ENCODE peak calls at places on chromosomes 13 and 19, in nine cellular contexts. E is brain microvascular endothelial cell, N is OCI-LY7, Y is DMS53, S is C1 segment of cervical spinal cord, V is suprapubic skin, Z is iPS-NIHi11, H is hepatocyte, I is upper lobe of right lung. D is an unnamed sample.

GRCh38 chr19:17504030-17504429 is 7.4 kb upstream of the PGLS start:
- DNase-seq in Z (no peak), E (no peak), H (no peak), S (no peak), Y (no peak), N (peak; percentile 33), I (no peak), V (no peak), D (no peak)

GRCh38 chr19:38736036-38736412 is 8.2 kb downstream of the CAPN12 start:
- DNase-seq in S (no peak), H (peak; percentile 89), E (no peak), I (peak; percentile 84), V (no peak), N (peak; percentile 24), Y (peak; percentile 92), Z (peak; percentile 70), D (no peak)

GRCh38 chr19:290539-291521 is at the start of gene PLPP2:
- DNase-seq in I (peak; percentile 80), V (no peak), S (peak; percentile 70), Y (peak; percentile 97), Z (peak; percentile 86), H (peak; percentile 64), N (no peak), E (no peak), D (no peak)

GRCh38 chr13:49026851-49027250 is 51.1 kb downstream of the FNDC3A start:
- DNase-seq in H (no peak), S (no peak), E (no peak), Y (no peak), N (no peak), V (no peak), I (no peak), Z (no peak), D (no peak)

GRCh38 chr13:32537580-32538233 is 888 bp downstream of the N4BP2L2 start:
- DNase-seq in V (no peak), H (peak; percentile 40), Y (no peak), Z (peak; percentile 9), S (peak; percentile 30), N (no peak), E (no peak), I (peak; percentile 78), D (no peak)

GRCh38 chr13:75861786-75862185 is 225.7 kb downstream of the LMO7 start:
- DNase-seq in I (no peak), Z (no peak), Y (no peak), V (no peak), S (no peak), E (no peak), H (no peak), N (no peak), D (no peak)

GRCh38 chr13:106534844-106535551 is 464 bp downstream of the EFNB2 start:
- DNase-seq in E (no peak), N (peak; percentile 4), S (no peak), H (peak; percentile 49), I (peak; percentile 76), Z (peak; percentile 36), Y (peak; percentile 69), V (peak; percentile 70), D (no peak)

GRCh38 chr13:60351326-60351725 is 45.7 kb upstream of the TDRD3 start:
- DNase-seq in Y (no peak), N (no peak), V (no peak), H (peak; percentile 20), E (peak; percentile 78), I (no peak), S (no peak), Z (peak; percentile 30), D (peak; percentile 62)

GRCh38 chr19:17842663-17843313 is 5.0 kb downstream of the JAK3 start:
- DNase-seq in H (no peak), Z (no peak), N (no peak), E (no peak), I (no peak), S (no peak), V (no peak), Y (no peak), D (no peak)

GRCh38 chr19:55643003-55643732 is at the start of gene ZNF581:
- DNase-seq in E (peak; percentile 65), Z (peak; percentile 75), H (peak; percentile 83), I (peak; percentile 89), N (peak; percentile 88), V (peak; percentile 91), S (peak; percentile 78), Y (peak; percentile 93), D (peak; percentile 62)

GRCh38 chr19:58279042-58279924 is 528 bp downstream of the ZNF8 start:
- DNase-seq in Z (peak; percentile 83), H (peak; percentile 80), V (peak; percentile 80), I (peak; percentile 86), Y (peak; percentile 77), N (peak; percentile 35), S (no peak), E (peak; percentile 76), D (peak; percentile 19)

GRCh38 chr13:23828086-23828485 is 61.1 kb downstream of the MIPEP start:
- DNase-seq in N (no peak), Z (no peak), V (no peak), S (no peak), I (no peak), E (no peak), Y (peak; percentile 17), H (no peak), D (no peak)

GRCh38 chr19:368624-369020 is 24.0 kb upstream of the MIER2 start:
- DNase-seq in V (peak; percentile 31), Z (no peak), N (no peak), Y (no peak), I (no peak), H (no peak), E (no peak), S (no peak), D (no peak)

GRCh38 chr13:26132756-26133155 is 80.9 kb upstream of the SHISA2 start:
- DNase-seq in I (no peak), N (no peak), Z (peak; percentile 23), H (no peak), Y (peak; percentile 32), E (no peak), S (no peak), V (no peak), D (peak; percentile 41)

GRCh38 chr19:4083677-4084546 is 17.2 kb upstream of the ZBTB7A start:
- DNase-seq in Z (no peak), E (no peak), V (no peak), H (peak; percentile 60), Y (peak; percentile 83), N (peak; percentile 23), I (peak; percentile 79), S (no peak), D (no peak)

GRCh38 chr19:49488863-49489537 is 1.6 kb downstream of the RPL13A start:
- DNase-seq in V (no peak), I (no peak), H (no peak), Z (no peak), Y (peak; percentile 38), N (no peak), S (no peak), E (no peak), D (no peak)

GRCh38 chr19:53576941-53577653 is 39.2 kb downstream of the ZNF331 start:
- DNase-seq in H (no peak), S (no peak), E (no peak), Z (no peak), I (peak; percentile 31), Y (no peak), V (no peak), N (no peak), D (no peak)

GRCh38 chr19:29505034-29505824 is 20.6 kb upstream of the VSTM2B start:
- DNase-seq in Y (no peak), V (no peak), H (no peak), Z (no peak), I (no peak), N (no peak), E (no peak), S (peak; percentile 90), D (no peak)

GRCh38 chr13:23770428-23770827 is 118.8 kb downstream of the MIPEP start:
- DNase-seq in V (no peak), E (no peak), H (no peak), N (no peak), Y (no peak), Z (peak; percentile 42), I (no peak), S (no peak), D (no peak)

GRCh38 chr19:29943615-29944014 is 1.6 kb downstream of the URI1 start:
- DNase-seq in S (no peak), I (no peak), N (no peak), E (no peak), Z (no peak), Y (no peak), V (no peak), H (no peak), D (no peak)

GRCh38 chr13:29935309-29935981 is 85.0 kb upstream of the UBL3 start:
- DNase-seq in E (no peak), Y (no peak), V (no peak), Z (no peak), H (no peak), S (no peak), I (no peak), N (peak; percentile 18), D (no peak)

GRCh38 chr13:98083507-98083906 is 59.4 kb upstream of the FARP1 start:
- DNase-seq in V (no peak), S (no peak), E (peak; percentile 90), N (no peak), Y (no peak), I (no peak), Z (no peak), H (peak; percentile 11), D (peak; percentile 95)

GRCh38 chr13:71865858-71866172 is 1.2 kb downstream of the DACH1 start:
- DNase-seq in S (no peak), I (no peak), E (no peak), Y (peak; percentile 25), N (no peak), V (no peak), Z (peak; percentile 18), H (no peak), D (no peak)

GRCh38 chr19:39314016-39314728 is 6.5 kb downstream of the LRFN1 start:
- DNase-seq in S (no peak), V (no peak), Z (no peak), Y (no peak), H (no peak), I (no peak), E (no peak), N (no peak), D (no peak)

GRCh38 chr19:3595521-3596061 is 10.3 kb downstream of the GIPC3 start:
- DNase-seq in E (no peak), Y (no peak), Z (no peak), I (no peak), H (no peak), N (no peak), V (no peak), S (no peak), D (no peak)

GRCh38 chr13:99847318-99847750 is 124.2 kb downstream of the ZIC5 start:
- DNase-seq in N (no peak), E (no peak), Z (no peak), S (no peak), Y (no peak), I (no peak), H (no peak), V (no peak), D (no peak)

GRCh38 chr13:26010487-26011207 is 41.2 kb downstream of the SHISA2 start:
- DNase-seq in H (no peak), Y (peak; percentile 74), V (no peak), S (no peak), I (no peak), E (no peak), Z (no peak), N (no peak), D (no peak)

GRCh38 chr19:32916969-32917611 is 47.5 kb upstream of the SLC7A9 start:
- DNase-seq in S (no peak), E (no peak), N (no peak), Z (no peak), Y (no peak), V (no peak), H (no peak), I (no peak), D (no peak)

GRCh38 chr13:47829684-47830083 is 171.4 kb downstream of the SUCLA2 start:
- DNase-seq in V (no peak), H (no peak), Z (no peak), S (no peak), I (no peak), Y (no peak), E (peak; percentile 13), N (no peak), D (no peak)

GRCh38 chr13:104567114-104567513 is 1500.9 kb upstream of the SLC10A2 start:
- DNase-seq in I (no peak), S (no peak), N (no peak), Z (no peak), H (no peak), Y (no peak), E (no peak), V (no peak), D (no peak)

GRCh38 chr13:27379694-27380596 is 44.5 kb upstream of the GTF3A start:
- DNase-seq in I (no peak), H (peak; percentile 87), Z (peak; percentile 74), Y (peak; percentile 93), N (peak; percentile 55), V (no peak), E (peak; percentile 59), S (peak; percentile 27), D (peak; percentile 38)